ENCODE peak calls at places on chromosomes 16 and 17, in seven cellular contexts. X is tibial nerve; D is transverse colon; O is ovary; F is body of pancreas; L is mucosa of descending colon; P is CD8-positive, alpha-beta T cell. T is an unnamed sample.

GRCh38 chr16:53893731-53894435 is 189.9 kb downstream of the FTO start:
- DNase-seq in X (no peak), D (peak; percentile 23), O (no peak), F (no peak), L (peak; percentile 39), P (no peak), T (no peak)

GRCh38 chr17:29005936-29006438 is at the start of gene SEZ6:
- DNase-seq in X (peak; percentile 38), D (peak; percentile 37), O (peak; percentile 52), F (peak; percentile 82), L (peak; percentile 71), P (peak; percentile 63), T (peak; percentile 81)

GRCh38 chr16:1983053-1983543 is 895 bp upstream of the GFER start:
- DNase-seq in X (no peak), D (no peak), O (no peak), F (no peak), L (no peak), P (no peak), T (no peak)

GRCh38 chr16:70573451-70574121 is 50.0 kb downstream of the SF3B3 start:
- DNase-seq in X (peak; percentile 39), D (no peak), O (no peak), F (no peak), L (no peak), P (no peak), T (no peak)

GRCh38 chr17:7558544-7559306 is at the start of gene TNFSF13:
- DNase-seq in X (peak; percentile 50), D (peak; percentile 75), O (peak; percentile 55), F (peak; percentile 54), L (peak; percentile 84), P (no peak), T (no peak)

GRCh38 chr16:4976079-4976478 is 17.9 kb downstream of the SEC14L5 start:
- DNase-seq in X (no peak), D (no peak), O (no peak), F (no peak), L (no peak), P (no peak), T (no peak)

GRCh38 chr17:43967251-43967875 is 13.6 kb upstream of the PYY start:
- DNase-seq in X (no peak), D (no peak), O (no peak), F (no peak), L (no peak), P (no peak), T (no peak)

GRCh38 chr17:5019475-5019956 is 15.7 kb downstream of the SLC52A1 start:
- DNase-seq in X (no peak), D (no peak), O (no peak), F (no peak), L (no peak), P (peak; percentile 32), T (no peak)

GRCh38 chr17:6078370-6078950 is 8.3 kb downstream of the WSCD1 start:
- DNase-seq in X (no peak), D (no peak), O (no peak), F (no peak), L (no peak), P (no peak), T (no peak)

GRCh38 chr17:66900126-66901010 is 64.1 kb upstream of the CACNG4 start:
- DNase-seq in X (no peak), D (no peak), O (no peak), F (no peak), L (no peak), P (no peak), T (no peak)

GRCh38 chr16:77780378-77780837 is 8.0 kb upstream of the VAT1L start:
- DNase-seq in X (no peak), D (no peak), O (no peak), F (no peak), L (no peak), P (no peak), T (no peak)

GRCh38 chr17:79919862-79920720 is 80.9 kb upstream of the CBX4 start:
- DNase-seq in X (no peak), D (no peak), O (no peak), F (no peak), L (peak; percentile 48), P (no peak), T (no peak)

GRCh38 chr16:66899945-66900688 is 18.6 kb downstream of the CDH16 start:
- DNase-seq in X (peak; percentile 82), D (peak; percentile 86), O (peak; percentile 94), F (peak; percentile 91), L (peak; percentile 89), P (no peak), T (peak; percentile 92)

GRCh38 chr17:36198831-36199465 is 2.4 kb upstream of the CCL3L1 start:
- DNase-seq in X (no peak), D (no peak), O (no peak), F (no peak), L (no peak), P (no peak), T (no peak)

GRCh38 chr17:74646231-74646630 is 22.7 kb upstream of the CD300E start:
- DNase-seq in X (no peak), D (no peak), O (no peak), F (no peak), L (no peak), P (no peak), T (no peak)

GRCh38 chr16:50279142-50279865 is 13.0 kb downstream of the ADCY7 start:
- DNase-seq in X (peak; percentile 61), D (peak; percentile 68), O (no peak), F (no peak), L (peak; percentile 74), P (no peak), T (no peak)

GRCh38 chr16:86931410-86931941 is 353.1 kb downstream of the FOXL1 start:
- DNase-seq in X (peak; percentile 13), D (no peak), O (peak; percentile 25), F (no peak), L (no peak), P (no peak), T (no peak)

GRCh38 chr17:82049106-82049505 is 2.5 kb downstream of the RFNG start:
- DNase-seq in X (no peak), D (no peak), O (no peak), F (no peak), L (no peak), P (no peak), T (no peak)

GRCh38 chr16:3112881-3113574 is 642 bp downstream of the ZNF205 start:
- DNase-seq in X (no peak), D (no peak), O (peak; percentile 58), F (no peak), L (no peak), P (no peak), T (no peak)

GRCh38 chr17:16398270-16399267 is 16.8 kb upstream of the TRPV2 start:
- DNase-seq in X (no peak), D (no peak), O (no peak), F (no peak), L (no peak), P (no peak), T (peak; percentile 40)

GRCh38 chr16:83356266-83356665 is 451.5 kb upstream of the HSBP1 start:
- DNase-seq in X (peak; percentile 19), D (no peak), O (no peak), F (no peak), L (no peak), P (no peak), T (no peak)

GRCh38 chr16:50265260-50265659 is 1.1 kb upstream of the ADCY7 start:
- DNase-seq in X (no peak), D (peak; percentile 42), O (no peak), F (no peak), L (peak; percentile 52), P (peak; percentile 49), T (peak; percentile 49)

GRCh38 chr17:75823257-75824041 is 20.8 kb downstream of the UNC13D start:
- DNase-seq in X (no peak), D (no peak), O (peak; percentile 19), F (no peak), L (no peak), P (no peak), T (peak; percentile 3)

GRCh38 chr17:75822119-75822799 is 21.9 kb downstream of the UNC13D start:
- DNase-seq in X (no peak), D (peak; percentile 53), O (peak; percentile 47), F (peak; percentile 87), L (peak; percentile 59), P (peak; percentile 50), T (peak; percentile 49)

GRCh38 chr17:75821552-75821951 is 22.7 kb downstream of the UNC13D start:
- DNase-seq in X (no peak), D (no peak), O (no peak), F (no peak), L (no peak), P (no peak), T (no peak)

GRCh38 chr17:75824050-75824552 is 20.1 kb downstream of the UNC13D start:
- DNase-seq in X (no peak), D (no peak), O (peak; percentile 14), F (no peak), L (no peak), P (no peak), T (no peak)

GRCh38 chr17:75822800-75823166 is 21.4 kb downstream of the UNC13D start:
- DNase-seq in X (no peak), D (no peak), O (peak; percentile 18), F (no peak), L (no peak), P (no peak), T (no peak)
- H3K36me3 ChIP-seq in X (no peaks in the 10 kb centered on the region), D (peaks cover 28% of the 10 kb centered on the region), O (no peaks in the 10 kb centered on the region), F (peaks cover 14% of the 10 kb centered on the region), L (no peaks in the 10 kb centered on the region), P (peaks cover 24% of the 10 kb centered on the region), T (peaks cover 48% of the 10 kb centered on the region)

DNA sequence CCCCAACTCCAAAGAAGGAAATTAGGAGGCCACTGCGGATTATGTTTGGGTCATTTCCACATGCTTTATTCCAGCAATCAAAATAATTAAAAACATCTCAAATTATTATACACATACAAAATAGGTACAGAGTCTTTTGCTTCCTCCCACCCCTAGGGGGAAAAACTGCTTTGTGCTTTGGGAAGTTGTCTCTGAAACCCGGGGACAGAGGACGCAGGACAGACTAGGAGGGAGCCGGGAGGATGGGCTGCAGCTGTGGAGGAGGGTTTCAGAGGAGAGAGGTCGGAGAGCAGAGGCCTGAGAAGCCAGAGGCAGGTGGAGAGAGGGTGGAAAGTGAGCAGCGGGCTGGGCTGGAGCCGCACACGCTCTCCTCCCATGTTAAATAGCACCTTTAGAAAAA is 17.4 kb downstream of the COL1A1 start:
- DNase-seq in X (no peak), D (no peak), O (no peak), F (no peak), L (no peak), P (no peak), T (no peak)
- H3K4me3 ChIP-seq in X (no peak overlapping the region), D (no peak overlapping the region), O (no peak overlapping the region), F (no peak overlapping the region), L (no peak overlapping the region), P (peak overlapping the region; percentile 5), T (no peak overlapping the region)

GRCh38 chr17:76585649-76586593 is at the start of gene ST6GALNAC2:
- DNase-seq in X (no peak), D (peak; percentile 71), O (peak; percentile 47), F (peak; percentile 68), L (peak; percentile 86), P (peak; percentile 49), T (peak; percentile 74)
- TF ChIP-seq CTCF in X (peak; percentile 57), D (peak; percentile 30), O (peak; percentile 37), F (peak; percentile 45), L (no peak), P (no peak), T (peak; percentile 20)

GRCh38 chr16:30753596-30753995 is 5.4 kb downstream of the PHKG2 start:
- DNase-seq in X (no peak), D (no peak), O (no peak), F (no peak), L (peak; percentile 21), P (no peak), T (no peak)
- H3K36me3 ChIP-seq in X (no peaks in the 10 kb centered on the region), D (peaks cover 19% of the 10 kb centered on the region), O (no peaks in the 10 kb centered on the region), F (no peaks in the 10 kb centered on the region), L (no peaks in the 10 kb centered on the region), P (peaks cover 9% of the 10 kb centered on the region), T (peaks cover 28% of the 10 kb centered on the region)

T was measured in BE2C.